ENCODE peak calls at places on chromosomes 6 and 20, in four cellular contexts. N is Panc1, E is OCI-LY7, Q is A549. I is an unnamed sample.

GRCh38 chr20:13102689-13103088 is 93.9 kb downstream of the SPTLC3 start:
- DNase-seq in N (no peak), E (no peak), Q (no peak), I (no peak)

GRCh38 chr20:44516491-44516890 is 5.4 kb downstream of the SERINC3 start:
- DNase-seq in N (no peak), E (no peak), Q (no peak), I (no peak)

GRCh38 chr20:37160683-37161082 is 18.4 kb upstream of the RPN2 start:
- DNase-seq in N (no peak), E (no peak), Q (no peak), I (no peak)

GRCh38 chr6:16925461-16925860 is 164.2 kb upstream of the ATXN1 start:
- DNase-seq in N (no peak), E (no peak), Q (no peak), I (no peak)

GRCh38 chr6:81049425-81050042 is 702.9 kb downstream of the TENT5A start:
- DNase-seq in N (no peak), E (no peak), Q (no peak), I (no peak)

GRCh38 chr6:90065173-90065572 is 170.9 kb downstream of the GJA10 start:
- DNase-seq in N (no peak), E (no peak), Q (no peak), I (no peak)

GRCh38 chr6:155582016-155582991 is 126.7 kb upstream of the NOX3 start:
- DNase-seq in N (no peak), E (no peak), Q (no peak), I (no peak)

GRCh38 chr6:84052204-84052882 is 18.8 kb downstream of the MRAP2 start:
- DNase-seq in N (no peak), E (no peak), Q (no peak), I (peak; percentile 11)

GRCh38 chr6:116139917-116140316 is 14.0 kb upstream of the COL10A1 start:
- DNase-seq in N (no peak), E (no peak), Q (no peak), I (no peak)

GRCh38 chr6:12570461-12571030 is 146.0 kb upstream of the PHACTR1 start:
- DNase-seq in N (no peak), E (no peak), Q (no peak), I (no peak)

GRCh38 chr6:77025824-77026223 is 437.5 kb downstream of the HTR1B start:
- DNase-seq in N (no peak), E (no peak), Q (no peak), I (no peak)

GRCh38 chr6:70396796-70397729 is 16.2 kb upstream of the FAM135A start:
- DNase-seq in N (no peak), E (peak; percentile 34), Q (no peak), I (peak; percentile 61)

DNA sequence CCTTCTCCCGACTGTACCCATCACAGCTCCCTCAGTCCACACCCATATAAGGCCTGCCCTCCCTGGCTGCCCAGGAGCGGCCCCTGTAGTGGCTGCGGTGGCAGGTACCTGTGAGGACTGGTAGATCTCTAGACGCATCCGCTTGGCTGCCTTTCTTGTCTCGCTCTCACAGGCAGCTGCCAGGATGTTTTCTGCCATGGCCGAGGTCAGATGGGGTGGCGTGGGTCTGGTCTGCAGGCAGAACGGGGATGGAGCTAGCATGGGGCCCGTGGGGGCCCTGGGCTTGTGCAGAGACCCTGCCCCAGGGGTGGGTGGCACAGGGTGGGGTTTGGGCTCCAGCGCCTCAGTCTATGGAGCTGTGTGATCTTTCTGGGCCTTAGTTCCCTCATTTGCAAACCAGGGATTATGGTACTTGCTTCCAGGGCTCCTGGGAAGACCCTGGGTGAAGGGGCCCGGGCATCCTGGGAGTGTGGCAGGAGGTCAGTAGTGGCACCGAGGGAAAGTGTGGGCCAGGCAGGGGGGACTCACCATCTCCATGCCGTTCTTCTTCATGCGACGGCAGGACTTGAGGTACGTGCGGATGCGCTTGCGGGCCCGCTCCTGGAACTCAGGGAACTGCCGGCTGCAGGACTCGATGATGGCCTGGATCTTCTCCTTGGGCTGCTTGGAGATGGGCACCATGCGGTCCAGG is 94.8 kb downstream of the ASXL1 start:
- DNase-seq in N (no peak), E (no peak), Q (no peak), I (no peak)
- H3K4me1 ChIP-seq in N (peaks cover 16% of the 10 kb centered on the region), E (peaks cover 8% of the 10 kb centered on the region), Q (peaks cover 10% of the 10 kb centered on the region), I (peaks cover 6% of the 10 kb centered on the region)

GRCh38 chr6:111027219-111027618 is 45.4 kb downstream of the RPF2 start:
- DNase-seq in N (no peak), E (no peak), Q (no peak), I (no peak)

GRCh38 chr6:111033628-111034289 is 51.9 kb downstream of the RPF2 start:
- DNase-seq in N (no peak), E (no peak), Q (no peak), I (no peak)

GRCh38 chr6:111030008-111031006 is 48.5 kb downstream of the RPF2 start:
- DNase-seq in N (no peak), E (no peak), Q (no peak), I (no peak)

GRCh38 chr6:111032493-111033140 is 50.8 kb downstream of the RPF2 start:
- DNase-seq in N (no peak), E (no peak), Q (no peak), I (no peak)

GRCh38 chr6:111031151-111031550 is 49.3 kb downstream of the RPF2 start:
- DNase-seq in N (no peak), E (no peak), Q (no peak), I (no peak)
- H3K27ac ChIP-seq in N (no peak overlapping the region), E (no peak overlapping the region), Q (no peak overlapping the region), I (no peak overlapping the region)

DNA sequence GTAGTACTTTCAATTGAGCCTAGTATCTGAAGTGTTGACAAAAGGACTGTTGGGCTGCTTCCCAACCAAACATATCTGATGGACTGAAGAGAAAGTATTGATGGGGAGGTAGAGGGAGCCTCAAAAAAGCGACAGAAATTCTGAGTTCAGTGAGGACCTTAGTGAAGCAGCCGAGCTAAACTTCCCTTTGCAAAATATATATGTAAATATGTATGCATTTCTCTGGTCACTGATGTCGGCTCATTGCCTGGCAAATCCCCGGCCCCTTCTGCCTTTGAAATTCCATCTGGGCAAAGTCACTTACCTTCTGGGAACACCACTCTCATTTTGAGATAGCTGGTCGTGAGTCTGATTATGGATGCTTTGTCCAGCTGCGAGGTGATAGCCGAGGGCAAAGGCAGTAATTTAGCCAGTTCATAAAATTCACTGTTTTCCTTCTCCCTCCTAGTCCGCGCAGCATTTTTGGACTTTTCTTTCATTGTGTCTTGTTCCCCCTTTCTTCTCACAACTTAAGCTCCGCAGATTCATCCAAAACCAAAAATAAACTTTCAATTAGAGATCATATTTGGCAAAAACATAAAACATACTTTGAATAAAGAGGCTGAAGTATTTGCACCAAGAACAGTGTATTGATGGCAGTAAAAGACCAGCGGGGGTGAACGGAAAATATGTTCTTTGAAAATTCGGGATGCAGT is 1.6 kb downstream of the SIM1 start:
- DNase-seq in N (no peak), E (no peak), Q (no peak), I (no peak)
- H3K4me1 ChIP-seq in N (peaks cover 6% of the 10 kb centered on the region), E (no peaks in the 10 kb centered on the region), Q (peaks cover 6% of the 10 kb centered on the region), I (no peaks in the 10 kb centered on the region)

DNA sequence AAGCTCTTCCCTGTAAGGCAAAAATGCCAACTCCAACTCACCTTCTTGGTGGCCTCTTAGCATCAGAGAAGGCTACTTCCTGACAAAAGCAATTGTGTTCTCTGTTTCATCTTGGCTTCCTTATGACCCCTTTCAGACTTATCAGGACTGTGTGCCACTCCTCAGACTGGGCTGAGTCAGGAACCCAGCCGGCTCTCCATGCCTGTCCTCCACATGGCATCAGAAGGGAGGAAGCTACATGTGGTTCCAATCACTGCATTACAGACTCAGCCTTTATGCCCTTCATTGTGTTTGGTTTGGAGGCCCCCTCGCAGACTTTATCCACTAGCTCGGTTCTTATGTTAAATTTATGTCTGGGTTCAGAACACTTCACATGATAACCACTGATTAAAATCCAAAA is 142.5 kb downstream of the SLC24A3 start:
- DNase-seq in N (no peak), E (no peak), Q (no peak), I (no peak)
- H3K27ac ChIP-seq in N (no peak overlapping the region), E (no peak overlapping the region), Q (no peak overlapping the region), I (no peak overlapping the region)

DNA sequence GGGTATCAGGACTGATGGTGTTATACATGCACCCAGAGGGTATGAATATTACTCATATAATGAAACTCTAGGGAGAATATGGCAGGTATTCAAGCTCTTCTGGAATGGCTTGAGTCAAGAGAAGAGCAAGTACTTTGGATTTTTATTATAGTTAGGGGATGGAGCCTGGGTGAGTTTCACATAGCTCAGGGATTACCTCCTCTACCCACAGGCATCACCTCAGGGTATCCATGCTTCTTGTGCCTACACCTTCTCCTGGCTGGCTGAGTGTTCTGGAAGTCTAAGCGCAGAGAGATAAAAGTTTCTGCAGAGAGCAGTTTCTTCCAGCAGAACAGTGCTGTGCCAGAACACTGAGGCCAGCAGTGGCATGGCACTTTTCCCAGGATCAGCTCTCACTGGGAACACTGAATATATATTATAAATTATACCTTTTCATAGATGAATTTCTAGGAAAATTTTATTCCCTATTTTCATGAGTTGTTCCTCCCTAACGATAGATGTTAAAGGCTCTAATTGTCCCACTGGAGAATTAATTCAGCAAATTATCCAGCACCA is 199.7 kb upstream of the KCNQ5 start:
- DNase-seq in N (no peak), E (no peak), Q (no peak), I (no peak)
- H3K4me1 ChIP-seq in N (no peaks in the 10 kb centered on the region), E (no peaks in the 10 kb centered on the region), Q (no peaks in the 10 kb centered on the region), I (no peaks in the 10 kb centered on the region)

DNA sequence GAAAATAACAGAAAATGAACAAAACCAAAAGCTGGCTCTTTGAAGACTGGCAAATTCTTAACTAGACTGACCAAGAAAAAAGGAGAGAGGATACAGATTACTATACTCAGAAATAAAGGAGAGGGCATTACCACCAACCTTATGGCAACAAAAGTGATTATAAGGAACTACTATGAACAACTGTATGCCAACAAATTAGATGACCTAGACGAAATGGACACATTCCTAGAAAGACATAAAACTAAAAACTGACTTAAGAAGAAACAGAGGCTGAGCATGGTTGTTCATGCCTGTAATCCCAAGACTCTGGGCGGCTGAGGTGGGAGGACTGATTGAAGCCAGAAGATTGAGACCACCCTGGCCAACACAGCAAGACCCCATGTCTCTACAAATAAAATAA is 33.5 kb downstream of the TRPC4AP start:
- DNase-seq in N (no peak), E (no peak), Q (no peak), I (no peak)
- H3K27ac ChIP-seq in N (no peak overlapping the region), E (no peak overlapping the region), Q (no peak overlapping the region), I (no peak overlapping the region)

GRCh38 chr6:129100164-129100563 is 217.2 kb downstream of the LAMA2 start:
- DNase-seq in N (no peak), E (no peak), Q (no peak), I (no peak)

GRCh38 chr6:129099696-129100095 is 216.8 kb downstream of the LAMA2 start:
- DNase-seq in N (no peak), E (no peak), Q (no peak), I (no peak)

GRCh38 chr6:129094147-129094546 is 211.2 kb downstream of the LAMA2 start:
- DNase-seq in N (no peak), E (no peak), Q (no peak), I (no peak)

GRCh38 chr6:129096651-129097290 is 213.8 kb downstream of the LAMA2 start:
- DNase-seq in N (no peak), E (no peak), Q (no peak), I (no peak)

GRCh38 chr6:129098061-129098553 is 215.2 kb downstream of the LAMA2 start:
- DNase-seq in N (no peak), E (no peak), Q (no peak), I (no peak)
- H3K4me1 ChIP-seq in N (no peaks in the 10 kb centered on the region), E (no peaks in the 10 kb centered on the region), Q (no peaks in the 10 kb centered on the region), I (no peaks in the 10 kb centered on the region)

GRCh38 chr6:150627154-150627553 is 27.5 kb downstream of the PLEKHG1 start:
- DNase-seq in N (no peak), E (no peak), Q (no peak), I (no peak)
- H3K27ac ChIP-seq in N (no peak overlapping the region), E (no peak overlapping the region), Q (no peak overlapping the region), I (no peak overlapping the region)

GRCh38 chr20:50921783-50922501 is 9.3 kb downstream of the ADNP start:
- DNase-seq in N (no peak), E (no peak), Q (no peak), I (no peak)
- H3K4me1 ChIP-seq in N (peaks cover 26% of the 10 kb centered on the region), E (peaks cover 94% of the 10 kb centered on the region), Q (peaks cover 42% of the 10 kb centered on the region), I (no peaks in the 10 kb centered on the region)

GRCh38 chr20:3163099-3164042 is 3.7 kb upstream of the FASTKD5 start:
- DNase-seq in N (no peak), E (no peak), Q (no peak), I (no peak)
- H3K27ac ChIP-seq in N (no peak overlapping the region), E (no peak overlapping the region), Q (no peak overlapping the region), I (no peak overlapping the region)